ENCODE peak calls at places on chromosomes 13 and 19, in six cellular contexts. L is pancreas; X is tibial artery; N is suprapubic skin; V is effector memory CD4-positive, alpha-beta T cell; G is esophagus squamous epithelium. D is an unnamed sample. For H3K27me3 and H3K9me3, the result is how much of the 10 kb centered on the place peaks cover.

GRCh38 chr19:12015015-12015752 is 20.3 kb downstream of the ZNF433 start:
- DNase-seq in G (no peak), X (no peak), N (no peak), V (no peak), L (no peak), D (no peak)

GRCh38 chr19:15869109-15869555 is 28.7 kb downstream of the CYP4F2 start:
- DNase-seq in G (no peak), L (no peak), X (no peak), V (no peak), N (no peak), D (no peak)

GRCh38 chr13:30031488-30031887 is 181.1 kb upstream of the UBL3 start:
- DNase-seq in V (no peak), N (no peak), X (no peak), G (no peak), L (no peak), D (no peak)

GRCh38 chr13:38868870-38869269 is 121.8 kb downstream of the STOML3 start:
- DNase-seq in N (no peak), V (no peak), X (no peak), L (no peak), G (no peak), D (no peak)

GRCh38 chr19:13417054-13417453 is 89.2 kb downstream of the CACNA1A start:
- DNase-seq in X (no peak), N (no peak), L (no peak), G (no peak), V (no peak), D (no peak)

GRCh38 chr13:97499181-97499580 is 65.2 kb downstream of the RAP2A start:
- DNase-seq in N (no peak), X (no peak), L (no peak), G (no peak), V (no peak), D (no peak)

GRCh38 chr19:50513746-50514345 is at the start of gene ASPDH:
- DNase-seq in X (no peak), V (no peak), L (peak), G (no peak), N (no peak), D (no peak)

GRCh38 chr13:22455036-22455435 is 725.7 kb upstream of the SGCG start:
- DNase-seq in N (no peak), G (no peak), X (no peak), V (no peak), L (no peak), D (no peak)

GRCh38 chr13:32676242-32676641 is 90.0 kb downstream of the PDS5B start:
- DNase-seq in N (no peak), V (no peak), X (no peak), L (no peak), G (no peak), D (no peak)

GRCh38 chr13:93345642-93346220 is 119.1 kb downstream of the GPC6 start:
- DNase-seq in L (no peak), G (no peak), N (no peak), X (no peak), V (no peak), D (no peak)

GRCh38 chr13:111658150-111659100 is 338.0 kb downstream of the TEX29 start:
- DNase-seq in G (no peak), N (no peak), L (no peak), X (no peak), V (no peak), D (no peak)

GRCh38 chr19:40255619-40256166 is 29.2 kb upstream of the CCNP start:
- DNase-seq in L (no peak), X (no peak), V (no peak), N (no peak), G (no peak), D (no peak)

GRCh38 chr19:33904681-33905080 is 108.0 kb downstream of the KCTD15 start:
- DNase-seq in N (no peak), V (no peak), L (peak), X (no peak), G (no peak), D (no peak)

GRCh38 chr19:13056052-13056660 is 46.5 kb downstream of the LYL1 start:
- DNase-seq in N (peak), L (no peak), V (no peak), X (peak), G (no peak), D (no peak)

GRCh38 chr13:45055902-45056648 is 64.2 kb upstream of the GTF2F2 start:
- DNase-seq in L (no peak), G (no peak), X (no peak), N (no peak), V (no peak), D (no peak)

GRCh38 chr19:19595171-19595701 is 23.3 kb downstream of the PBX4 start:
- DNase-seq in G (no peak), V (no peak), X (no peak), L (no peak), N (no peak), D (no peak)

GRCh38 chr13:39273953-39274352 is 235.7 kb downstream of the NHLRC3 start:
- DNase-seq in L (no peak), N (no peak), G (no peak), X (no peak), V (no peak), D (no peak)

GRCh38 chr13:64457976-64458375 is 2772.2 kb downstream of the PCDH9 start:
- DNase-seq in N (no peak), V (no peak), G (no peak), L (no peak), X (no peak), D (no peak)

GRCh38 chr19:55392820-55393219 is 7.1 kb downstream of the RPL28 start:
- DNase-seq in V (no peak), X (no peak), G (no peak), L (no peak), N (no peak), D (no peak)
- H3K27ac ChIP-seq in V (no peak), X (no peak), G (no peak), L (no peak), N (no peak), D (no peak)

GRCh38 chr19:14830702-14831101 is 4.3 kb downstream of the OR7A5 start:
- DNase-seq in N (no peak), V (no peak), G (no peak), L (no peak), X (no peak), D (no peak)
- H3K27me3 ChIP-seq in N (under half), V (under half), G (under half), L (under half), X (under half), D (under half)

GRCh38 chr19:1814391-1814790 is 2.3 kb upstream of the ATP8B3 start:
- DNase-seq in V (no peak), X (no peak), L (no peak), G (no peak), N (no peak), D (no peak)
- H3K9me3 ChIP-seq in V (under half), X (under half), L (under half), G (under half), N (under half), D (under half)

DNA sequence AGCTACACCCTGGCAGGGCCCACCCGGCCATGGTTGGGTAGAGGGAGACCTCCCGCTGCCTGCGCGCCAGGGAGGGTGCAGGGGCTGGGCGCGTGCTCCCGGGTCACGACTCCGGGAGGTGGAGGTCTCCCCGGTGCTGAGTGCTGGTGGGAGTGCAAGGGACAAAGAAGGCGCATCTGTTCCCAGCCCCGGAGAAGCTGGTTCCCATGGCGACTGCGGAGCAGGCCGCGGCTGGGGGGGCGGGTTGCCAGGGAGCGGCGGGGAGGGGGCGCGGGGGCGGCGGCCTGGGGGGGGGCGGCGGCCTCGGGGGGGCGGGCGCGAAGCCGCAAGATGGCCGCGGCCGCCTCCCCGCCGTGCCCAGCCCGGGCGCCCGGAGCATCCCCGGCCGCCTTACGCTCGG is 1.2 kb downstream of the CBARP start:
- DNase-seq in G (no peak), X (no peak), V (no peak), L (no peak), N (no peak), D (no peak)
- H3K27ac ChIP-seq in G (no peak), X (no peak), V (no peak), L (no peak), N (peak), D (peak)

DNA sequence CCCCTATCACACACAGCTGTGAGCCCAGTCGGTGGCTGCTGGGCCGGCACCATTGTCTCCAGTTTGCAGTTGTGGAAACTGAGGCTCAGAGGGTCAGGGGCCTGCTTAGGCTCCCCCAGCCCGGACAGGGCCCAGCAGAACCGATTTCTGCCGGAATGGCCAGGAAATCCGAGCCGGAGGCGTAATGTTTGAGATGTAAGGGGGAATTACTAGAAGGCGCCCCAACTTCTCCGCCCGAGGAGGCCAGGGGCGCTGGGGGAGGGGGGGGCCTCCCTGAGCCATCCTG is 962 bp downstream of the KISS1R start:
- DNase-seq in V (no peak), N (no peak), X (no peak), L (no peak), G (no peak), D (no peak)
- H3K27me3 ChIP-seq in V (under half), N (under half), X (half or more), L (under half), G (under half), D (under half)

DNA sequence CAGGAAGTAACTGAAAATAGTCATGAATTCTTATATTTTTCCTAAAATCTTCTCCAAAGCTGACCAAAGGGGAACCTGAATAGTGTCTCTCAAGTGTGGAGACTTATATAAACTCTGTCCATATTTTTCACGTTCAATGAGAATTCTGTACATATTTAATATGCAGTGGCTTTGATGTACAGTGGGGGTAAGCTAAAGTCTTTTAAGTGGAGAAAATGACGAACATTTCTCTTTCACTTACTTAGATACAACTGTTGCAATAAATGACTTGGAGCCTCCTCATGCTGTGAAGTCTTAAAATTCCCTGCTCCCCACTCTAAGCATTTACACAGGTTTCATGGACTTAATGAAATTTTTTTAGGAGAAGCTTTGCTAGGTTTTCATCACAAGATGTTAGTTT is 1196.7 kb downstream of the EFNB2 start:
- DNase-seq in L (no peak), N (no peak), V (no peak), X (no peak), G (no peak), D (no peak)
- H3K9me3 ChIP-seq in L (under half), N (under half), V (under half), X (under half), G (under half), D (under half)

GRCh38 chr13:99085846-99086148 is 107.9 kb upstream of the DOCK9 start:
- DNase-seq in G (no peak), N (no peak), L (no peak), V (no peak), X (no peak), D (no peak)
- H3K27ac ChIP-seq in G (peak), N (peak), L (peak), V (peak), X (peak), D (no peak)

GRCh38 chr19:54074851-54075250 is 6.3 kb downstream of the TARM1 start:
- DNase-seq in L (no peak), G (no peak), N (no peak), X (peak), V (no peak), D (no peak)

GRCh38 chr19:54073829-54074228 is 7.3 kb downstream of the TARM1 start:
- DNase-seq in L (no peak), G (no peak), V (no peak), X (peak), N (no peak), D (no peak)

GRCh38 chr19:54081032-54081431 is at the start of gene TARM1:
- DNase-seq in N (no peak), L (no peak), X (no peak), V (no peak), G (no peak), D (no peak)

GRCh38 chr19:54077334-54077733 is 3.8 kb downstream of the TARM1 start:
- DNase-seq in L (no peak), V (no peak), N (no peak), X (no peak), G (no peak), D (no peak)
- H3K27me3 ChIP-seq in L (under half), V (under half), N (under half), X (under half), G (under half), D (under half)